ENCODE peak calls at places on chromosomes 5 and 9, in ten cellular contexts. One of them, this sample, is unnamed.

GRCh38 chr5:6730407-6730806 is 17.2 kb downstream of the TENT4A start:
- DNase-seq in heart left ventricle: no peak
- DNase-seq in endothelial cell of umbilical vein: no peak
- DNase-seq in stomach: no peak
- DNase-seq in A549: no peak
- DNase-seq in IMR-90: no peak
- DNase-seq in body of pancreas: no peak
- DNase-seq in ovary: no peak
- DNase-seq in HCT116: no peak
- DNase-seq in Peyer's patch: peak
- DNase-seq in this sample: no peak

GRCh38 chr9:69502671-69503301 is 169.4 kb downstream of the APBA1 start:
- DNase-seq in heart left ventricle: no peak
- DNase-seq in endothelial cell of umbilical vein: peak
- DNase-seq in stomach: no peak
- DNase-seq in A549: no peak
- DNase-seq in IMR-90: peak
- DNase-seq in body of pancreas: no peak
- DNase-seq in ovary: no peak
- DNase-seq in HCT116: no peak
- DNase-seq in Peyer's patch: no peak
- DNase-seq in this sample: no peak

GRCh38 chr5:37132646-37133045 is 116.5 kb downstream of the CPLANE1 start:
- DNase-seq in heart left ventricle: no peak
- DNase-seq in endothelial cell of umbilical vein: no peak
- DNase-seq in stomach: no peak
- DNase-seq in A549: no peak
- DNase-seq in IMR-90: peak
- DNase-seq in body of pancreas: no peak
- DNase-seq in ovary: no peak
- DNase-seq in HCT116: no peak
- DNase-seq in Peyer's patch: no peak
- DNase-seq in this sample: no peak

GRCh38 chr9:120452631-120453030 is 127.3 kb downstream of the CDK5RAP2 start:
- DNase-seq in heart left ventricle: no peak
- DNase-seq in endothelial cell of umbilical vein: no peak
- DNase-seq in stomach: no peak
- DNase-seq in A549: no peak
- DNase-seq in IMR-90: no peak
- DNase-seq in body of pancreas: no peak
- DNase-seq in ovary: no peak
- DNase-seq in HCT116: no peak
- DNase-seq in Peyer's patch: no peak
- DNase-seq in this sample: no peak

GRCh38 chr9:130498298-130498917 is 53.6 kb downstream of the ASS1 start:
- DNase-seq in heart left ventricle: no peak
- DNase-seq in endothelial cell of umbilical vein: no peak
- DNase-seq in stomach: no peak
- DNase-seq in A549: no peak
- DNase-seq in IMR-90: no peak
- DNase-seq in body of pancreas: no peak
- DNase-seq in ovary: no peak
- DNase-seq in HCT116: no peak
- DNase-seq in Peyer's patch: peak
- DNase-seq in this sample: no peak

GRCh38 chr9:35756743-35757526 is 2.9 kb upstream of the MSMP start:
- DNase-seq in heart left ventricle: peak
- DNase-seq in endothelial cell of umbilical vein: peak
- DNase-seq in stomach: peak
- DNase-seq in A549: peak
- DNase-seq in IMR-90: no peak
- DNase-seq in body of pancreas: peak
- DNase-seq in ovary: peak
- DNase-seq in HCT116: peak
- DNase-seq in Peyer's patch: peak
- DNase-seq in this sample: peak

GRCh38 chr5:118533166-118533565 is 455.2 kb downstream of the DTWD2 start:
- DNase-seq in heart left ventricle: no peak
- DNase-seq in endothelial cell of umbilical vein: no peak
- DNase-seq in stomach: no peak
- DNase-seq in A549: no peak
- DNase-seq in IMR-90: no peak
- DNase-seq in body of pancreas: no peak
- DNase-seq in ovary: no peak
- DNase-seq in HCT116: no peak
- DNase-seq in Peyer's patch: no peak
- DNase-seq in this sample: no peak

GRCh38 chr9:37466037-37466709 is 923 bp upstream of the ZBTB5 start:
- DNase-seq in heart left ventricle: peak
- DNase-seq in endothelial cell of umbilical vein: peak
- DNase-seq in stomach: peak
- DNase-seq in A549: peak
- DNase-seq in IMR-90: no peak
- DNase-seq in body of pancreas: peak
- DNase-seq in ovary: peak
- DNase-seq in HCT116: peak
- DNase-seq in Peyer's patch: peak
- DNase-seq in this sample: peak

GRCh38 chr5:97118623-97119022 is 23.8 kb downstream of the LIX1 start:
- DNase-seq in heart left ventricle: no peak
- DNase-seq in endothelial cell of umbilical vein: no peak
- DNase-seq in stomach: no peak
- DNase-seq in A549: no peak
- DNase-seq in IMR-90: no peak
- DNase-seq in body of pancreas: no peak
- DNase-seq in ovary: no peak
- DNase-seq in HCT116: no peak
- DNase-seq in Peyer's patch: no peak
- DNase-seq in this sample: no peak

GRCh38 chr9:104028827-104029226 is 65.3 kb upstream of the SMC2 start:
- DNase-seq in heart left ventricle: no peak
- DNase-seq in endothelial cell of umbilical vein: no peak
- DNase-seq in stomach: no peak
- DNase-seq in A549: no peak
- DNase-seq in IMR-90: no peak
- DNase-seq in body of pancreas: no peak
- DNase-seq in ovary: no peak
- DNase-seq in HCT116: no peak
- DNase-seq in Peyer's patch: no peak
- DNase-seq in this sample: no peak

DNA sequence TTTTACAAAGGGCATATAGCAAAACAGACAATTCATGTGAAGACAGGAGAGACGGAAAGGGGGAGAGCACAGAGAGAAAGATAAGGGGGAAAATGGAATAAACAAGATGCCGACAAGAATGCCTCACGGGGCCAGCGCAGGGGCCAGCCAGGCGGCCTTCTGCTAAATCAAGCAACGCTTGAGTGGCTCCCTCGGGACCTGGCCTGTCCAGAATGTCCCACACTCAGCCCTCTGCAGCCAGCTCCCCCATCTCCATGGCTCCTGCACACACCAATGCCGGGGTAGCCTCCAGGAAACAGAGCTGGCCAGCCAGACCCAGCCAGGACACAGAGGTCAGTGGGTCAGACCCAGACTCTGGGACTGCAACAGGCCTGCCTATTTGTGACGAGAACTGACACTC is 60.0 kb downstream of the ADAMTS2 start:
- DNase-seq in heart left ventricle: peak
- DNase-seq in endothelial cell of umbilical vein: no peak
- DNase-seq in stomach: no peak
- DNase-seq in A549: no peak
- DNase-seq in IMR-90: no peak
- DNase-seq in body of pancreas: peak
- DNase-seq in ovary: peak
- DNase-seq in HCT116: no peak
- DNase-seq in Peyer's patch: no peak
- DNase-seq in this sample: peak
- H3K4me3 ChIP-seq in heart left ventricle: peak
- H3K4me3 ChIP-seq in endothelial cell of umbilical vein: no peak
- H3K4me3 ChIP-seq in stomach: no peak
- H3K4me3 ChIP-seq in A549: no peak
- H3K4me3 ChIP-seq in IMR-90: no peak
- H3K4me3 ChIP-seq in body of pancreas: no peak
- H3K4me3 ChIP-seq in ovary: no peak
- H3K4me3 ChIP-seq in HCT116: no peak
- H3K4me3 ChIP-seq in Peyer's patch: no peak
- H3K4me3 ChIP-seq in this sample: no peak

DNA sequence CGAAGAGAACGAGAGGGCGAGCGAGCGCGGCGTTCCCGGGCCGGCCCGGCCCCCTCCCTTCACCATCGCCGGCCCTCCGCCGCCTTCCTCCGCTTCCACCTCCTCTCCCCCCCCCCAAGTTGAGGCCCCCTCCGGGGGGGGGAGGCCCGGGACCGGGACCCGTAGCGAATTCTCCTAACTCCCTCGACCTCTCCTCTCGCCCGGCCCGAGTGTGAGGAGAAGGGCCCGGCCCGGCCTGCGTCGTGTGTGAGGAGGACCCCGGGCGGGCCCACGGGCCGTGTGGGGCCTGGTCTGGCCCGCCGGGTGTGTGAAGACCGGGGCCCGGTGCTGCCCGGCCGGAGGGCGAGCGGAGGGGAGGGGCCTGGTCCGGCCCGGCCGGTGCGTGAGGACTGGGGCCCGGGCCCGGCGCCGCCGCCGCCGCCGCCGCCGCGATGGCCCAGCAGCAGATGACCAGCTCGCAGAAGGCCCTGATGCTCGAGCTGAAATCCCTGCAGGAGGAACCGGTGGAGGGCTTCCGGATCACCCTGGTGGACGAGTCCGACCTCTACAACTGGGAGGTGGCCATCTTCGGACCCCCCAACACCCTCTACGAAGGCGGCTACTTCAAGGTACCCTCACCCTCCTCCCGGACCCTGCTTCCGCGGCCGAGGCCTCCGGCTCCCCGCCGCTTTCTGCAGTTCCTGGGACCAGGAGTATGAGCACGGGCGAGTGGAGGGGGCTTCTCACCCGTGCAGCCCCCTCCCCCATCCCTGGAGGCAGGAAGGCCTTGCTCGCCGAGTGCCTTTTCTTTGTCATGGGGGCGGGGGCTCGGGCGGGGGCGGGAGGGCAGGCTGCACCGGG is 587 bp downstream of the UBE2R2 start:
- DNase-seq in heart left ventricle: peak
- DNase-seq in endothelial cell of umbilical vein: peak
- DNase-seq in stomach: peak
- DNase-seq in A549: peak
- DNase-seq in IMR-90: peak
- DNase-seq in body of pancreas: peak
- DNase-seq in ovary: peak
- DNase-seq in HCT116: no peak
- DNase-seq in Peyer's patch: peak
- DNase-seq in this sample: peak
- TF ChIP-seq POLR2A in heart left ventricle: no peak
- TF ChIP-seq POLR2A in endothelial cell of umbilical vein: peak
- TF ChIP-seq POLR2A in stomach: no peak
- TF ChIP-seq POLR2A in A549: no peak
- TF ChIP-seq POLR2A in IMR-90: peak
- TF ChIP-seq POLR2A in body of pancreas: peak
- TF ChIP-seq POLR2A in ovary: peak
- TF ChIP-seq POLR2A in HCT116: peak
- TF ChIP-seq POLR2A in Peyer's patch: peak
- TF ChIP-seq POLR2A in this sample: no peak

GRCh38 chr5:28217695-28218094 is 1179.3 kb upstream of the CDH9 start:
- DNase-seq in heart left ventricle: no peak
- DNase-seq in endothelial cell of umbilical vein: no peak
- DNase-seq in stomach: no peak
- DNase-seq in A549: no peak
- DNase-seq in IMR-90: no peak
- DNase-seq in body of pancreas: no peak
- DNase-seq in ovary: no peak
- DNase-seq in HCT116: no peak
- DNase-seq in Peyer's patch: no peak
- DNase-seq in this sample: no peak

GRCh38 chr5:28219539-28219938 is 1181.2 kb upstream of the CDH9 start:
- DNase-seq in heart left ventricle: no peak
- DNase-seq in endothelial cell of umbilical vein: no peak
- DNase-seq in stomach: no peak
- DNase-seq in A549: no peak
- DNase-seq in IMR-90: no peak
- DNase-seq in body of pancreas: no peak
- DNase-seq in ovary: no peak
- DNase-seq in HCT116: no peak
- DNase-seq in Peyer's patch: no peak
- DNase-seq in this sample: no peak

GRCh38 chr5:28216939-28217360 is 1178.6 kb upstream of the CDH9 start:
- DNase-seq in heart left ventricle: no peak
- DNase-seq in endothelial cell of umbilical vein: no peak
- DNase-seq in stomach: no peak
- DNase-seq in A549: no peak
- DNase-seq in IMR-90: no peak
- DNase-seq in body of pancreas: no peak
- DNase-seq in ovary: no peak
- DNase-seq in HCT116: no peak
- DNase-seq in Peyer's patch: no peak
- DNase-seq in this sample: no peak

GRCh38 chr5:28214292-28214691 is 1175.9 kb upstream of the CDH9 start:
- DNase-seq in heart left ventricle: no peak
- DNase-seq in endothelial cell of umbilical vein: no peak
- DNase-seq in stomach: no peak
- DNase-seq in A549: no peak
- DNase-seq in IMR-90: no peak
- DNase-seq in body of pancreas: no peak
- DNase-seq in ovary: no peak
- DNase-seq in HCT116: no peak
- DNase-seq in Peyer's patch: no peak
- DNase-seq in this sample: no peak

DNA sequence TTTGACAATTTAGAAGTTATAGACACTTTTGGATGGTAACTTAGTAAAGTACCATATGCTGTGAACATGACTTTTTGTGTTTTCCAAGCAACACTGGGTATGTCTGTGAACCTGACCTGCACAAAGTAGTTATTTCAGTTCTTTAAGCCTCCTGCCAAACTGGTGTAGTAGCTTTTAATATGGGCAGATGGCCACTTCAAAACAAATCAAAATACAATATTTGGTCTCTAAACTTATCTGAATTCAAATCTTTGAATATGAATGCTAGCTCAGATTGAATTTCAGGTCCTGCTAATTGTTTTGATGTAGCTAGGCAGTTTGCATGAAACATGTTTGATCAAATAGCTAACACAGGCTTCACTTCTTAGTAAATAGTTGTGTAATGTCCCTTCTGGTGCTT is 1176.7 kb upstream of the CDH9 start:
- DNase-seq in heart left ventricle: no peak
- DNase-seq in endothelial cell of umbilical vein: no peak
- DNase-seq in stomach: no peak
- DNase-seq in A549: no peak
- DNase-seq in IMR-90: no peak
- DNase-seq in body of pancreas: no peak
- DNase-seq in ovary: no peak
- DNase-seq in HCT116: no peak
- DNase-seq in Peyer's patch: no peak
- DNase-seq in this sample: no peak
- H3K27ac ChIP-seq in heart left ventricle: no peak
- H3K27ac ChIP-seq in endothelial cell of umbilical vein: no peak
- H3K27ac ChIP-seq in stomach: no peak
- H3K27ac ChIP-seq in A549: no peak
- H3K27ac ChIP-seq in IMR-90: no peak
- H3K27ac ChIP-seq in body of pancreas: no peak
- H3K27ac ChIP-seq in ovary: no peak
- H3K27ac ChIP-seq in HCT116: no peak
- H3K27ac ChIP-seq in Peyer's patch: no peak
- H3K27ac ChIP-seq in this sample: no peak

GRCh38 chr5:80246995-80247729 is 8.7 kb downstream of the SERINC5 start:
- DNase-seq in heart left ventricle: no peak
- DNase-seq in endothelial cell of umbilical vein: peak
- DNase-seq in stomach: peak
- DNase-seq in A549: peak
- DNase-seq in IMR-90: peak
- DNase-seq in body of pancreas: peak
- DNase-seq in ovary: no peak
- DNase-seq in HCT116: peak
- DNase-seq in Peyer's patch: peak
- DNase-seq in this sample: peak
- H3K4me3 ChIP-seq in heart left ventricle: peak
- H3K4me3 ChIP-seq in endothelial cell of umbilical vein: no peak
- H3K4me3 ChIP-seq in stomach: no peak
- H3K4me3 ChIP-seq in A549: no peak
- H3K4me3 ChIP-seq in IMR-90: no peak
- H3K4me3 ChIP-seq in body of pancreas: no peak
- H3K4me3 ChIP-seq in ovary: no peak
- H3K4me3 ChIP-seq in HCT116: peak
- H3K4me3 ChIP-seq in Peyer's patch: peak
- H3K4me3 ChIP-seq in this sample: no peak